ENCODE peak calls at places on chromosomes 12 and 14, in four cellular contexts. W is GM18507, U is pancreas, M is NCI-H1092 treated with DMSO at 0.1 percent for 48 hours. Z is an unnamed sample.

GRCh38 chr14:36553650-36554260 is 28.7 kb downstream of the NKX2-8 start:
- DNase-seq in W (no peak), M (peak), U (no peak), Z (no peak)

GRCh38 chr12:132453361-132454133 is 36.4 kb upstream of the FBRSL1 start:
- DNase-seq in M (no peak), U (no peak), W (no peak), Z (no peak)

GRCh38 chr14:47259796-47260195 is 415.6 kb downstream of the MDGA2 start:
- DNase-seq in U (no peak), M (no peak), W (no peak), Z (no peak)

GRCh38 chr14:43795600-43796228 is 711.4 kb downstream of the FSCB start:
- DNase-seq in M (peak), U (no peak), W (no peak), Z (no peak)

GRCh38 chr14:91919814-91920213 is 27.7 kb downstream of the FBLN5 start:
- DNase-seq in U (no peak), W (no peak), M (no peak), Z (no peak)

GRCh38 chr14:22829661-22830328 is at the start of gene MRPL52:
- DNase-seq in W (peak), U (peak), M (peak), Z (peak)

GRCh38 chr14:34684578-34684977 is 29.8 kb downstream of the CFL2 start:
- DNase-seq in U (no peak), M (no peak), W (no peak), Z (no peak)

GRCh38 chr12:31369712-31370521 is 44.0 kb upstream of the SINHCAF start:
- DNase-seq in U (no peak), M (no peak), W (no peak), Z (peak)

GRCh38 chr14:22819191-22819988 is 4.2 kb upstream of the SLC7A7 start:
- DNase-seq in M (no peak), W (no peak), U (peak), Z (no peak)

Z was measured in ecto neural progenitor cell.